ENCODE peak calls at places on chromosomes 5 and 9, in seven cellular contexts. One of them, this sample, is unnamed.

GRCh38 chr5:155679530-155679929 is 647.4 kb upstream of the SGCD start:
- DNase-seq in amniotic stem cell: no peak
- DNase-seq in iris pigment epithelial cell: no peak
- DNase-seq in neural crest cell: no peak
- DNase-seq in endothelial cell of umbilical vein: no peak
- DNase-seq in KG1: no peak
- DNase-seq in GM04504: no peak
- DNase-seq in this sample: no peak

GRCh38 chr5:148390914-148391313 is 7.2 kb downstream of the FBXO38 start:
- DNase-seq in amniotic stem cell: no peak
- DNase-seq in iris pigment epithelial cell: no peak
- DNase-seq in neural crest cell: no peak
- DNase-seq in endothelial cell of umbilical vein: no peak
- DNase-seq in KG1: no peak
- DNase-seq in GM04504: no peak
- DNase-seq in this sample: no peak

GRCh38 chr5:170504598-170505266 is 912 bp downstream of the KCNIP1 start:
- DNase-seq in amniotic stem cell: no peak
- DNase-seq in iris pigment epithelial cell: no peak
- DNase-seq in neural crest cell: no peak
- DNase-seq in endothelial cell of umbilical vein: no peak
- DNase-seq in KG1: no peak
- DNase-seq in GM04504: no peak
- DNase-seq in this sample: no peak

GRCh38 chr9:32839486-32839885 is 56.1 kb downstream of the TMEM215 start:
- DNase-seq in amniotic stem cell: no peak
- DNase-seq in iris pigment epithelial cell: no peak
- DNase-seq in neural crest cell: no peak
- DNase-seq in endothelial cell of umbilical vein: no peak
- DNase-seq in KG1: no peak
- DNase-seq in GM04504: no peak
- DNase-seq in this sample: no peak

GRCh38 chr9:98260635-98261034 is 5.2 kb upstream of the TBC1D2 start:
- DNase-seq in amniotic stem cell: no peak
- DNase-seq in iris pigment epithelial cell: no peak
- DNase-seq in neural crest cell: no peak
- DNase-seq in endothelial cell of umbilical vein: no peak
- DNase-seq in KG1: no peak
- DNase-seq in GM04504: no peak
- DNase-seq in this sample: no peak

GRCh38 chr5:159805021-159805420 is 111.3 kb upstream of the ADRA1B start:
- DNase-seq in amniotic stem cell: no peak
- DNase-seq in iris pigment epithelial cell: no peak
- DNase-seq in neural crest cell: no peak
- DNase-seq in endothelial cell of umbilical vein: no peak
- DNase-seq in KG1: peak; percentile 48
- DNase-seq in GM04504: no peak
- DNase-seq in this sample: no peak

GRCh38 chr5:75992677-75993582 is 90.3 kb upstream of the SV2C start:
- DNase-seq in amniotic stem cell: no peak
- DNase-seq in iris pigment epithelial cell: no peak
- DNase-seq in neural crest cell: no peak
- DNase-seq in endothelial cell of umbilical vein: no peak
- DNase-seq in KG1: no peak
- DNase-seq in GM04504: no peak
- DNase-seq in this sample: no peak

GRCh38 chr9:129944501-129945116 is 98.4 kb downstream of the FNBP1 start:
- DNase-seq in amniotic stem cell: no peak
- DNase-seq in iris pigment epithelial cell: no peak
- DNase-seq in neural crest cell: no peak
- DNase-seq in endothelial cell of umbilical vein: no peak
- DNase-seq in KG1: no peak
- DNase-seq in GM04504: no peak
- DNase-seq in this sample: peak; percentile 29

This sample was measured in naive B cell.